ENCODE peak calls at places on chromosomes 2 and 18, in four cellular contexts. K is transverse colon, F is right lobe of liver, B is IMR-90. U is an unnamed sample. For H3K27me3, the result is how much of the 10 kb centered on the place peaks cover.

GRCh38 chr2:12737226-12738111 is 20.7 kb downstream of the TRIB2 start:
- DNase-seq in K (no peak), F (no peak), B (no peak), U (no peak)

GRCh38 chr18:52869942-52870907 is 530.2 kb downstream of the DCC start:
- DNase-seq in K (no peak), F (peak), B (no peak), U (no peak)

GRCh38 chr2:71599646-71600236 is 146.4 kb downstream of the DYSF start:
- DNase-seq in K (no peak), F (no peak), B (no peak), U (no peak)

GRCh38 chr2:113979172-113980128 is 89.6 kb downstream of the ACTR3 start:
- DNase-seq in K (no peak), F (no peak), B (no peak), U (no peak)

GRCh38 chr2:60830991-60831390 is 50.4 kb upstream of the REL start:
- DNase-seq in K (no peak), F (no peak), B (no peak), U (no peak)

GRCh38 chr18:32771169-32771751 is 1.6 kb downstream of the KLHL14 start:
- DNase-seq in K (no peak), F (no peak), B (no peak), U (peak)

GRCh38 chr2:231781798-231782726 is 980 bp upstream of the PDE6D start:
- DNase-seq in K (peak), F (no peak), B (peak), U (no peak)

GRCh38 chr18:46915800-46916550 is 1.3 kb downstream of the PIAS2 start:
- DNase-seq in K (no peak), F (no peak), B (peak), U (no peak)

GRCh38 chr18:42131044-42131939 is 176.3 kb downstream of the PIK3C3 start:
- DNase-seq in K (peak), F (no peak), B (no peak), U (peak)

GRCh38 chr2:46849741-46850474 is 65.7 kb downstream of the MCFD2 start:
- DNase-seq in K (peak), F (no peak), B (peak), U (no peak)

GRCh38 chr2:117055499-117056375 is 758.8 kb upstream of the DDX18 start:
- DNase-seq in K (no peak), F (no peak), B (no peak), U (no peak)

GRCh38 chr2:47271054-47272000 is 116.2 kb upstream of the STPG4 start:
- DNase-seq in K (no peak), F (no peak), B (no peak), U (no peak)

GRCh38 chr2:219632758-219633101 is 5.3 kb downstream of the SLC4A3 start:
- DNase-seq in K (no peak), F (peak), B (no peak), U (no peak)

GRCh38 chr2:230174466-230174865 is 45.3 kb downstream of the SP110 start:
- DNase-seq in K (no peak), F (no peak), B (no peak), U (no peak)

GRCh38 chr2:217478831-217479435 is 523.9 kb downstream of the TNS1 start:
- DNase-seq in K (no peak), F (no peak), B (no peak), U (no peak)

GRCh38 chr18:6741290-6741689 is 11.8 kb downstream of the ARHGAP28 start:
- DNase-seq in K (no peak), F (no peak), B (peak), U (no peak)

GRCh38 chr2:188677182-188677581 is 297.0 kb upstream of the COL3A1 start:
- DNase-seq in K (no peak), F (no peak), B (peak), U (no peak)

GRCh38 chr2:117745537-117745936 is 69.0 kb upstream of the DDX18 start:
- DNase-seq in K (no peak), F (no peak), B (no peak), U (no peak)

GRCh38 chr2:16644204-16644925 is 21.3 kb downstream of the CYRIA start:
- DNase-seq in K (no peak), F (no peak), B (peak), U (no peak)

GRCh38 chr2:545711-546650 is 131.2 kb downstream of the TMEM18 start:
- DNase-seq in K (no peak), F (no peak), B (no peak), U (peak)

GRCh38 chr2:157269060-157269459 is 11.6 kb downstream of the GALNT5 start:
- DNase-seq in K (no peak), F (no peak), B (no peak), U (no peak)

GRCh38 chr2:43007901-43008300 is 215.5 kb upstream of the HAAO start:
- DNase-seq in K (no peak), F (no peak), B (no peak), U (no peak)

GRCh38 chr2:233133239-233133638 is 73.1 kb downstream of the INPP5D start:
- DNase-seq in K (no peak), F (no peak), B (no peak), U (no peak)

GRCh38 chr18:61949946-61950345 is 57.1 kb upstream of the RNF152 start:
- DNase-seq in K (no peak), F (no peak), B (peak), U (no peak)

GRCh38 chr2:88690591-88691338 is 708 bp upstream of the RPIA start:
- DNase-seq in K (peak), F (peak), B (peak), U (peak)

GRCh38 chr2:200509608-200510433 is at the start of gene KCTD18:
- DNase-seq in K (peak), F (peak), B (peak), U (peak)
- TF ChIP-seq POLR2A in K (peak), F (peak), B (peak), U (peak)

DNA sequence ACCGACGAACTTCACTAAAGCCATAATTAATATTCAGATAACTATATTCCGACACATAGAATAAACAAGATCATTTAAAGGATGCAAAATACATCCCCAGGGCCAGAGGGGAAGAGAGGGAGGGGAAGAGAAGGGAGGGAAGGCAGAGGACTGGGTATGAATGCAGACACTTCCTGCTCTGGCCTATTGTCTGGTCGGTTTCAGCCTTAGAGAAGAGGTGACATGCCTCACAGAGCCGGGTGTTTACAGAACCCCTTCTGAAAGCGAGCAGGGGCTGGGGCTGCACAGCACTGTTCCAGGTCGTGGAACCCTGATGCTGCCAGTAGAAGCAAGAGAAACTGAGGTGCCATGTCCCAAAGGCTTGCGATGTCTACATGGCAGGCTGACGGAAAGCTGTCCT is 31.0 kb downstream of the CELF4 start:
- DNase-seq in K (no peak), F (no peak), B (no peak), U (no peak)
- H3K27me3 ChIP-seq in K (under half), F (under half), B (under half), U (under half)

GRCh38 chr2:27379840-27380625 is 501 bp downstream of the ZNF513 start:
- DNase-seq in K (peak), F (peak), B (peak), U (peak)
- TF ChIP-seq POLR2A in K (peak), F (peak), B (peak), U (peak)

DNA sequence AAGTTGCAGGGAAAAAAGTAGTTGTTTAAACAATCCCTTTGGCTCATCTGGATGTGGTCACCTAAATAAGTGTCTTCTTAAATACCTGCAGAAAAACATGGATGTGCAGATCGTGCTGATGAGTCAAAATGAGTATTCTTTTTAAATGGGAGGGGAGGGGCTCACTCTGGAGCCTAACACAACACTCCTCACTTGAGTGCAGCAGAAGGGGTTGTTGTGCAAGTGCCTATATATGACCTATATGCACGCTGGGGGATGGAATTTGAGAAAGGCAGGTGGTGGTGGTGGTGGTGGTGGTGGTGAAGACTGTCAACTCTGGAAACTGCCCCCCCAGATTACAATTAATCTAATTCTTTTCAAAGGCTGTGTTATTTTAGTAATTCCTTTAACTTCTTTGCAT is 77.9 kb upstream of the FAM124B start:
- DNase-seq in K (no peak), F (no peak), B (no peak), U (no peak)
- H3K27me3 ChIP-seq in K (under half), F (under half), B (under half), U (under half)

DNA sequence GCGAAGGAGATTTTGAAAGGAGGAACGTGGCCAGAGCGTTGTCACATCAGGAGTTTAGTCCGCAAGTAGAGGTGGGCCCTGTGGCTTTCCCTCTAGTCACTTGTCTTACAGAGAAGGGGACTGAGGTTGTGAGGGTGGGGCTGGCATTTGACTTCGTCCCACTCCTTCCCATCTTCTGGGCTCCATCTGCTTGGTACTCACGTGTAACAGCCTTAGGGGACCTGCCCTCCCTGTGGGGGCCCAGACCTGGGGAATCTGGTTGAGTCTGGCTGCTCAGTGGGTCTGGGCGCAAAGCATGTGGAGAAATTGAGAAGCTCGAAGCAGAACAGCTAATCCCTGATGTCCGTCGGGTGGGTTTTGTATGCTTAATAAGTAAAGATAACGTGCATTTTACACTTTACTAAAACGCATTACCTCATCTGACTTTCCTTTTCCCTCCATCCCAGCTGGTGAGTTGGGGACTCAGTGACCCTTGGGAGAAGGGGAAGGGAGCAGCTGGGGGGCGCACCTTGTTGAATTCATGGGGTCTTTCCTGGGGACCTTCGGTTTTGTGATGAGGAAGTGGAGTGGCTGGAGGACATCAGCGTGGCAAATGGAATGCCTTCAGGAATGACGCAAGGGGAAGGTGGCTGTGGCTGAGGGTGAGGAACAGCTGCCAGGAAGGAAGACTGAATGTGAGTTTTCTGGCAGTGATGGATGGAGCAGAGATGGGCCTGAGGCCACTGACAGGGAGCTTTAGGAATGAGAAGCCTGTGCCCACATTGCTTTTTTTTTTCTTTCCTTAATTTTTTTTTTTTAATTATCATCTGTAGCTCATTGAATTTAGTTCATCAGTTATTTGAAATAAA is 44.8 kb downstream of the ASAP2 start:
- DNase-seq in K (no peak), F (no peak), B (peak), U (no peak)
- TF ChIP-seq POLR2A in K (no peak), F (no peak), B (no peak), U (no peak)

GRCh38 chr2:44769349-44770005 is 172.0 kb upstream of the SIX3 start:
- DNase-seq in K (no peak), F (no peak), B (no peak), U (no peak)
- H3K27me3 ChIP-seq in K (under half), F (under half), B (under half), U (under half)

DNA sequence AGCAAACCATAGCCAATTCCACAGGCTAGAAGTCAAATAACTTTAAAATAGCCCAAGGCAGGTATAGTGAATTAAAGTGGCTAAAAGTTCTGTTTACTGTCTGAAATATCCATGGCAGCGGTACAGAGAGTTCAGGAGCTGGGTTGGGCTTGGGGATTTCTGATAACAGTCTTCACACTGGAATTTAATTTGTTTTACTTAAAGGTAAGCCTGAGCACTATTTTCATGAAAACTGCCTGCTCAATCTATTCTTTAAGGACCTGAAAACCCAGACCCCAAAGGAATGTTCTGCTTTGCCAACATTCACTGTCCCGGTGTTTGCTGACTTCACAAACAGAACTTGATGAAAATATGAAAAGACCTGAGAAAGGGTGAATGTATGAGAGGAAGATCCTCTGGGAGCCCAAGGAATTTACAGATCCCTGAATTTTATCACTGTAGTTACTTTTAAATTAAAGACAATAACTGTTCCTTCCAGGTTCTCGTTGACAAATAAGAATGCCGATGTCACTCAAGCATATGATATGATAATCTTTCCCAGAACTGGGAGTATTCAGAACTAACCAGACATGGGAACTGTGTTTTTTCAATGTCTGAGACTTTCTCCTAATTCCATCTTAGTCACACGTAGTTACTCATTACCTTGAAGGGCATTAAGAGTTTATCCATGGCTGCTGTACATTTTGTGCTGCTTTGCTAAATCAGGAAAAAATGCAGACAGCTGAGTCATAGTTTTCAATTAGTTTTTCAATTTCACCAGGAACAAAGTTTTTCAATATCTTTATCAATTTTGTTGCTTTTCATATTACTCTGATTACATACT is 28.3 kb upstream of the ITGB6 start:
- DNase-seq in K (no peak), F (no peak), B (peak), U (no peak)
- TF ChIP-seq POLR2A in K (no peak), F (no peak), B (no peak), U (no peak)

DNA sequence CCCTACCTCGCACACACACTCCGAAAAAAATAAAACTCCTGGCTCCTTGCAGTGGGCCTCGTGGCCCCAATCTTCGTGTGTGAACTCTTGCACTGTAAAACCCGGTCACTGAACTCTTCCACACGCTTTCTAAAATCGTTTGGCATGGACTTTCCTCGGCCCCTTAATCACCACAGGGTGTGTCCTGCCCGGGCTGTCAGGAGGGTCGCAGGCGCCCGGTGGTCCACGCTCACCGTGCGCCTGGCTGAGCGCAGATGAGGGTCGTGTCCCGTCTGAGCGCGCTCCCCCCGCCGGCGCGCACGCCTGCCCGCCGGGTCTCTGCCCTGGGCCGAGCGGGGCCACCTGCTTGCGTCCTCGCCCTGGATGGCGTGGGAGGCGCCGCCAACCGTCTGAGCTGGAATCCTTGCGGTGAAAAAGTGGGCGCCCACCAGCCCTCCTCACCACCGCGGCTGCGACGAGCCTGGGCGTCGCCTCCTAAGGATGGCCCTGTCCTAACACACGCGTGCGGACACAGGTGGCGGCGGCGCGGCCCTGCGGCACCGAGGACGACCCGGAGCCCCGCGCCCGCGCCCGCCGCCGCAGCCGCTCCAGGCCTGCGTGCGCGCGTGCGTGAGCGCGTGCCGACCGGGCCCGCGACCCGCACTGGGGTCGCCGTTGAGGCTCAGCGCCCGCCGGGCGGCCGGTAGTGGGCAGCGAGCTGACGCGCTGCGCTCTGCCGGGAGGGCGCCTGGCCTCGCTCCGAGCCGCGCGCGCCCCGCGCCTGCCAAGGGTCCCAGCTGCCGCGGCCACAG is 126.5 kb downstream of the ARHGEF4 start:
- DNase-seq in K (no peak), F (no peak), B (no peak), U (no peak)
- H3K27me3 ChIP-seq in K (half or more), F (under half), B (under half), U (under half)

DNA sequence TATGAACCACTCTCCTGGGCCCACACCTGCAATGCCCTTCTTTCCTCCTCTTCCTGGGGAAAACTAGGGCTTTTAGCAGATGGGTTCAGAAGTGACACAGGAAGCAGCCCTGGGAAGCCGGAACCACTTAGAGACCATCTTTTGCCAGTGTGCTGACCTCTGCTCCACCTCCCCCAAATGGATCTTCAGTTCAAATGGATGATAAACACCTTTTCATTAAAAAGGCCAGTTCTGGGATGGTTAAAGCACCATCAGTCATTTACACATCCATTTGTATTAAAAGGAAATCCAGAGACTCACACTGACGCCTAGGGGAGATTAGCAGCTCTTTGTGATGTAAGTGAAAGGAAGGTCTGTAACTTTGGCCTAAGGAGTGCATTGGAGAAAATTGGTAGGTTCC is 47.5 kb downstream of the ACTR2 start:
- DNase-seq in K (no peak), F (no peak), B (no peak), U (no peak)
- TF ChIP-seq POLR2A in K (no peak), F (no peak), B (no peak), U (no peak)

U was measured in body of pancreas.